ENCODE peak calls at places on chromosomes 12 and 14, in eight cellular contexts. I is HepG2, K is suprapubic skin, D is heart right ventricle, H is C1 segment of cervical spinal cord, O is erythroblast, F is left ventricle myocardium superior, B is HEK293T. C is an unnamed sample.
A peak's percentile ranks its signal among the peaks of the same experiment; 100 is the strongest.

GRCh38 chr12:21751517-21751916 is 23.0 kb downstream of the KCNJ8 start:
- DNase-seq in D (no peak), B (peak; percentile 43), O (no peak), H (no peak), F (no peak), I (no peak), K (no peak), C (no peak)

GRCh38 chr14:60195179-60195810 is 30.1 kb upstream of the DHRS7 start:
- DNase-seq in I (no peak), K (no peak), F (no peak), H (no peak), O (peak; percentile 29), B (no peak), D (no peak), C (no peak)

GRCh38 chr12:119134673-119135072 is 44.1 kb upstream of the HSPB8 start:
- DNase-seq in B (no peak), F (no peak), D (no peak), I (no peak), K (no peak), O (no peak), H (no peak), C (no peak)

GRCh38 chr12:48796976-48797375 is 8.1 kb upstream of the ADCY6 start:
- DNase-seq in D (no peak), I (no peak), O (no peak), H (no peak), F (no peak), K (no peak), B (no peak), C (peak; percentile 47)

GRCh38 chr12:52254180-52254964 is 20.1 kb upstream of the KRT86 start:
- DNase-seq in H (no peak), O (no peak), B (no peak), K (no peak), D (no peak), I (no peak), F (no peak), C (no peak)

GRCh38 chr12:131869871-131870418 is 24.5 kb upstream of the ULK1 start:
- DNase-seq in K (no peak), D (no peak), O (no peak), F (no peak), B (peak; percentile 8), H (no peak), I (no peak), C (no peak)

GRCh38 chr14:61567838-61568571 is 127.3 kb upstream of the HIF1A start:
- DNase-seq in I (no peak), B (no peak), D (peak; percentile 33), F (peak; percentile 50), H (peak; percentile 50), K (no peak), O (no peak), C (no peak)

GRCh38 chr14:91482278-91483023 is 27.7 kb downstream of the PPP4R3A start:
- DNase-seq in F (no peak), K (no peak), I (no peak), D (no peak), O (no peak), H (no peak), B (no peak), C (no peak)

GRCh38 chr14:33791971-33792370 is 158.9 kb downstream of the EGLN3 start:
- DNase-seq in I (no peak), F (no peak), O (no peak), D (no peak), H (no peak), K (no peak), B (no peak), C (no peak)

GRCh38 chr12:10031771-10032175 is 1.3 kb downstream of the CLEC9A start:
- DNase-seq in I (no peak), O (no peak), D (no peak), H (no peak), B (no peak), K (no peak), F (no peak), C (no peak)

GRCh38 chr14:105838591-105839424 is 312.4 kb downstream of the TMEM121 start:
- DNase-seq in B (no peak), H (no peak), K (no peak), F (no peak), I (no peak), O (no peak), D (no peak), C (no peak)

GRCh38 chr12:120468271-120468845 is 1.2 kb downstream of the SRSF9 start:
- DNase-seq in D (peak; percentile 17), B (no peak), I (peak; percentile 44), K (no peak), H (peak; percentile 59), F (peak; percentile 39), O (peak; percentile 54), C (no peak)

GRCh38 chr12:89597770-89598169 is 71.9 kb upstream of the POC1B start:
- DNase-seq in H (no peak), I (no peak), D (no peak), B (no peak), F (no peak), O (no peak), K (no peak), C (no peak)

GRCh38 chr12:132275631-132276030 is 53.8 kb downstream of the GALNT9 start:
- DNase-seq in O (no peak), H (no peak), F (peak; percentile 16), D (peak; percentile 6), K (no peak), B (no peak), I (no peak), C (no peak)

GRCh38 chr12:70815866-70816470 is 104.6 kb downstream of the PTPRR start:
- DNase-seq in K (no peak), H (no peak), O (no peak), B (no peak), F (no peak), I (no peak), D (no peak), C (no peak)

GRCh38 chr12:132486168-132486567 is 3.8 kb upstream of the FBRSL1 start:
- DNase-seq in O (no peak), F (no peak), D (peak; percentile 4), K (no peak), I (no peak), B (no peak), H (no peak), C (no peak)

GRCh38 chr14:105180598-105181528 is at the start of gene NUDT14:
- DNase-seq in F (peak; percentile 84), O (peak; percentile 67), K (no peak), H (peak; percentile 67), D (peak; percentile 77), I (no peak), B (peak; percentile 92), C (peak; percentile 51)

GRCh38 chr12:107328442-107329133 is 235.2 kb upstream of the CRY1 start:
- DNase-seq in O (no peak), D (no peak), F (no peak), I (no peak), K (no peak), H (no peak), B (no peak), C (peak; percentile 47)

GRCh38 chr14:71498151-71498734 is 434.0 kb upstream of the RGS6 start:
- DNase-seq in B (no peak), I (no peak), H (no peak), D (no peak), O (no peak), F (no peak), K (no peak), C (no peak)

GRCh38 chr12:4908694-4909396 is 860 bp upstream of the KCNA1 start:
- DNase-seq in F (no peak), D (no peak), H (no peak), K (no peak), B (peak; percentile 72), O (no peak), I (no peak), C (no peak)

GRCh38 chr12:116159175-116159574 is 118.3 kb downstream of the MED13L start:
- DNase-seq in O (no peak), F (no peak), K (no peak), H (no peak), I (peak; percentile 45), D (no peak), B (no peak), C (no peak)